ENCODE peak calls at places on chromosomes 12 and 14, in seven cellular contexts. P, G, V, J, O, D and T are unnamed samples.

GRCh38 chr12:6613015-6613775 is 6.0 kb upstream of the CHD4 start:
- DNase-seq in P (peak; percentile 79), G (peak; percentile 86), V (peak; percentile 28), J (peak; percentile 45), O (peak; percentile 61), D (peak; percentile 89), T (no peak)

GRCh38 chr14:90624732-90625444 is 191.3 kb downstream of the TTC7B start:
- DNase-seq in P (no peak), G (no peak), V (no peak), J (no peak), O (peak; percentile 60), D (no peak), T (no peak)

GRCh38 chr14:91284146-91284790 is 39.8 kb upstream of the GPR68 start:
- DNase-seq in P (no peak), G (no peak), V (no peak), J (no peak), O (no peak), D (no peak), T (no peak)

GRCh38 chr12:82880442-82880901 is 193.8 kb downstream of the TMTC2 start:
- DNase-seq in P (no peak), G (no peak), V (peak; percentile 59), J (no peak), O (no peak), D (no peak), T (no peak)

GRCh38 chr12:50050410-50051280 is 6.8 kb upstream of the ASIC1 start:
- DNase-seq in P (peak; percentile 69), G (peak; percentile 57), V (no peak), J (no peak), O (peak; percentile 78), D (no peak), T (no peak)

GRCh38 chr14:85482549-85482948 is 47.4 kb upstream of the FLRT2 start:
- DNase-seq in P (peak; percentile 27), G (no peak), V (no peak), J (no peak), O (no peak), D (no peak), T (no peak)

GRCh38 chr12:23640754-23641153 is 308.7 kb downstream of the SOX5 start:
- DNase-seq in P (no peak), G (no peak), V (no peak), J (no peak), O (peak; percentile 76), D (no peak), T (no peak)

GRCh38 chr14:21498540-21499526 is 12.3 kb downstream of the METTL3 start:
- DNase-seq in P (no peak), G (no peak), V (peak; percentile 55), J (peak; percentile 28), O (peak; percentile 95), D (no peak), T (peak; percentile 63)

GRCh38 chr12:116389990-116390655 is 112.6 kb upstream of the MED13L start:
- DNase-seq in P (no peak), G (no peak), V (peak; percentile 95), J (peak; percentile 31), O (no peak), D (peak; percentile 87), T (no peak)

GRCh38 chr12:123153906-123154305 is 3.0 kb upstream of the PITPNM2 start:
- DNase-seq in P (no peak), G (no peak), V (no peak), J (no peak), O (peak; percentile 62), D (no peak), T (no peak)

GRCh38 chr14:37931998-37932397 is 275.7 kb upstream of the SSTR1 start:
- DNase-seq in P (no peak), G (no peak), V (no peak), J (no peak), O (peak; percentile 3), D (no peak), T (no peak)

GRCh38 chr14:65156568-65157366 is 54.5 kb upstream of the MAX start:
- DNase-seq in P (no peak), G (peak; percentile 19), V (no peak), J (no peak), O (no peak), D (peak; percentile 20), T (no peak)

GRCh38 chr12:102562836-102563425 is 82.6 kb upstream of the IGF1 start:
- DNase-seq in P (no peak), G (no peak), V (no peak), J (no peak), O (peak; percentile 55), D (no peak), T (no peak)

GRCh38 chr14:91113829-91114078 is at the start of gene DGLUCY:
- DNase-seq in P (peak; percentile 80), G (peak; percentile 86), V (no peak), J (no peak), O (no peak), D (no peak), T (no peak)

GRCh38 chr14:67675219-67675582 is 769 bp upstream of the VTI1B start:
- DNase-seq in P (no peak), G (no peak), V (peak; percentile 8), J (no peak), O (no peak), D (no peak), T (no peak)

GRCh38 chr14:67668559-67668958 is 5.9 kb downstream of the VTI1B start:
- DNase-seq in P (no peak), G (no peak), V (no peak), J (no peak), O (no peak), D (no peak), T (no peak)

GRCh38 chr14:67674480-67675218 is at the start of gene VTI1B:
- DNase-seq in P (peak; percentile 72), G (peak; percentile 79), V (peak; percentile 88), J (peak; percentile 48), O (peak; percentile 93), D (peak; percentile 56), T (no peak)

GRCh38 chr14:67674139-67674479 is 323 bp downstream of the VTI1B start:
- DNase-seq in P (peak; percentile 73), G (peak; percentile 78), V (peak; percentile 70), J (peak; percentile 28), O (peak; percentile 88), D (peak; percentile 40), T (no peak)

GRCh38 chr14:67673451-67673850 is 981 bp downstream of the VTI1B start:
- DNase-seq in P (no peak), G (no peak), V (peak; percentile 17), J (no peak), O (no peak), D (no peak), T (no peak)
- H3K4me3 ChIP-seq in P (peak overlapping the region; percentile 95), G (peak overlapping the region; percentile 97), V (peak overlapping the region; percentile 97), J (peak overlapping the region; percentile 80), O (peak overlapping the region; percentile 88), D (peak overlapping the region; percentile 87), T (peak overlapping the region; percentile 95)

GRCh38 chr14:92524603-92525185 is 11.1 kb downstream of the RIN3 start:
- DNase-seq in P (no peak), G (no peak), V (no peak), J (no peak), O (no peak), D (no peak), T (no peak)

GRCh38 chr14:92529895-92530294 is 16.3 kb downstream of the RIN3 start:
- DNase-seq in P (no peak), G (no peak), V (no peak), J (no peak), O (no peak), D (no peak), T (no peak)

GRCh38 chr14:92528486-92529100 is 15.0 kb downstream of the RIN3 start:
- DNase-seq in P (no peak), G (no peak), V (no peak), J (no peak), O (no peak), D (no peak), T (no peak)

GRCh38 chr14:92525318-92526095 is 11.9 kb downstream of the RIN3 start:
- DNase-seq in P (no peak), G (no peak), V (no peak), J (no peak), O (no peak), D (no peak), T (no peak)

GRCh38 chr14:92527724-92528123 is 14.1 kb downstream of the RIN3 start:
- DNase-seq in P (no peak), G (no peak), V (no peak), J (no peak), O (no peak), D (no peak), T (no peak)
- TF ChIP-seq POLR2AphosphoS5 in P (no peak), G (no peak), V (no peak), J (no peak), O (no peak), D (no peak), T (no peak)

DNA sequence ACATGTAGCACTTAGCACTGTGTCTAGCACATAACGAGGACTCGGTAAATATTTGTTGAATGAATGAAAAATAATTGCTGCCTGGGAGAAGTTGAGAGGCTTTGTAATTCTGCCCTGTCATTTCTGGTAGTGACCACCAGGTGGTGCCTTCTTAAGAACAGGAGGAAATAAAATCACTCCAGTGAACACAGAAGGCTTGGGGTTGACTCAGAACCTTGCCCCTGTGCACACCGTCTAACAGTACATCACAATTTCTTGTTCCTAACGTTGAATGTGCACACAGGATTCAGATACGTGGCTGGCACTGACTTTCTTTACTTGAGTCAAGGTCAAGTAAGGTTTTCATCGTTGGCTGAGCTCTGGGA is 91.8 kb downstream of the RGS6 start:
- DNase-seq in P (peak; percentile 27), G (peak; percentile 8), V (peak; percentile 2), J (peak; percentile 65), O (peak; percentile 83), D (no peak), T (peak; percentile 39)
- H3K4me3 ChIP-seq in P (no peak overlapping the region), G (no peak overlapping the region), V (no peak overlapping the region), J (no peak overlapping the region), O (no peak overlapping the region), D (no peak overlapping the region), T (no peak overlapping the region)

GRCh38 chr12:25958254-25959068 is at the start of gene RASSF8:
- DNase-seq in P (peak; percentile 69), G (peak; percentile 62), V (peak; percentile 74), J (no peak), O (peak; percentile 86), D (peak; percentile 39), T (no peak)
- TF ChIP-seq POLR2AphosphoS5 in P (peak; percentile 44), G (peak; percentile 39), V (peak; percentile 82), J (peak; percentile 40), O (no peak), D (no peak), T (no peak)